ENCODE peak calls at places on chromosomes 3 and 15, in four cellular contexts. W, H, E and A are unnamed samples.

GRCh38 chr3:28994161-28994905 is 286.5 kb upstream of the RBMS3 start:
- DNase-seq in W (no peak), H (no peak), E (no peak), A (peak)

GRCh38 chr15:80888846-80889245 is 100.8 kb downstream of the MESD start:
- DNase-seq in W (no peak), H (no peak), E (no peak), A (no peak)

GRCh38 chr15:50765202-50765967 is at the start of gene SPPL2A:
- DNase-seq in W (peak), H (peak), E (peak), A (peak)

GRCh38 chr15:74315626-74316025 is 51.8 kb downstream of the CYP11A1 start:
- DNase-seq in W (peak), H (no peak), E (peak), A (no peak)

GRCh38 chr3:53331871-53332270 is 15.5 kb downstream of the DCP1A start:
- DNase-seq in W (no peak), H (no peak), E (no peak), A (peak)

GRCh38 chr3:128575777-128576176 is 74.8 kb downstream of the RPN1 start:
- DNase-seq in W (no peak), H (no peak), E (peak), A (no peak)

GRCh38 chr15:67790610-67791319 is 34.5 kb upstream of the SKOR1 start:
- DNase-seq in W (no peak), H (no peak), E (no peak), A (peak)

GRCh38 chr15:75727851-75728715 is 15.4 kb upstream of the CSPG4 start:
- DNase-seq in W (peak), H (peak), E (peak), A (peak)

GRCh38 chr3:167166594-167167253 is 213.4 kb downstream of the ZBBX start:
- DNase-seq in W (no peak), H (no peak), E (peak), A (no peak)

GRCh38 chr15:32867313-32867626 is 149.5 kb downstream of the GREM1 start:
- DNase-seq in W (peak), H (no peak), E (no peak), A (peak)

GRCh38 chr3:188037965-188038581 is 115.9 kb upstream of the LPP start:
- DNase-seq in W (peak), H (no peak), E (no peak), A (peak)

GRCh38 chr3:71062037-71062919 is 521.2 kb downstream of the FOXP1 start:
- DNase-seq in W (no peak), H (no peak), E (no peak), A (no peak)

GRCh38 chr3:50637012-50637411 is 20.1 kb downstream of the MAPKAPK3 start:
- DNase-seq in W (no peak), H (no peak), E (no peak), A (no peak)

GRCh38 chr15:42107483-42107882 is 13.1 kb upstream of the PLA2G4D start:
- DNase-seq in W (no peak), H (no peak), E (no peak), A (peak)

GRCh38 chr15:42401544-42402478 is 42.5 kb downstream of the CAPN3 start:
- DNase-seq in W (no peak), H (no peak), E (no peak), A (no peak)

GRCh38 chr15:63015618-63016017 is 26.9 kb upstream of the TPM1 start:
- DNase-seq in W (peak), H (no peak), E (peak), A (peak)

GRCh38 chr15:51775967-51776816 is 24.8 kb downstream of the TMOD2 start:
- DNase-seq in W (peak), H (no peak), E (peak), A (peak)

GRCh38 chr3:183327343-183327742 is 74.3 kb downstream of the B3GNT5 start:
- DNase-seq in W (no peak), H (no peak), E (no peak), A (no peak)

GRCh38 chr3:14879161-14879888 is 60.6 kb downstream of the FGD5 start:
- DNase-seq in W (no peak), H (no peak), E (peak), A (no peak)

GRCh38 chr3:158659454-158660237 is 12.8 kb downstream of the LXN start:
- DNase-seq in W (peak), H (no peak), E (no peak), A (peak)

GRCh38 chr3:151285940-151286339 is 7.6 kb upstream of the P2RY14 start:
- DNase-seq in W (no peak), H (no peak), E (no peak), A (no peak)

GRCh38 chr3:50623840-50624474 is 7.0 kb downstream of the MAPKAPK3 start:
- DNase-seq in W (peak), H (no peak), E (no peak), A (no peak)

GRCh38 chr3:14513566-14514322 is 26.4 kb downstream of the GRIP2 start:
- DNase-seq in W (no peak), H (no peak), E (no peak), A (no peak)

GRCh38 chr15:81419304-81419943 is 45.4 kb upstream of the TMC3 start:
- DNase-seq in W (peak), H (no peak), E (no peak), A (no peak)

GRCh38 chr3:132283440-132283839 is 33.8 kb upstream of the ACP3 start:
- DNase-seq in W (no peak), H (no peak), E (no peak), A (no peak)

GRCh38 chr3:122975924-122976293 is 51.7 kb downstream of the SEMA5B start:
- DNase-seq in W (peak), H (no peak), E (no peak), A (no peak)

GRCh38 chr3:158660711-158661110 is 11.7 kb downstream of the LXN start:
- DNase-seq in W (no peak), H (no peak), E (no peak), A (no peak)

GRCh38 chr15:93027413-93027812 is 61.6 kb downstream of the RGMA start:
- DNase-seq in W (no peak), H (no peak), E (no peak), A (no peak)

GRCh38 chr3:4498446-4498845 is 5.3 kb downstream of the ITPR1 start:
- DNase-seq in W (no peak), H (no peak), E (no peak), A (no peak)

GRCh38 chr15:69808756-69809155 is 289.0 kb downstream of the TLE3 start:
- DNase-seq in W (no peak), H (no peak), E (no peak), A (no peak)

GRCh38 chr15:23439513-23439912 is 7.5 kb downstream of the GOLGA6L2 start:
- DNase-seq in W (no peak), H (no peak), E (no peak), A (no peak)

GRCh38 chr3:183211390-183211789 is 41.7 kb upstream of the B3GNT5 start:
- DNase-seq in W (no peak), H (no peak), E (peak), A (no peak)

GRCh38 chr3:122568755-122569154 is 4.6 kb downstream of the DTX3L start:
- DNase-seq in W (no peak), H (no peak), E (no peak), A (no peak)

GRCh38 chr3:73192036-73192738 is 130.7 kb downstream of the EBLN2 start:
- DNase-seq in W (no peak), H (no peak), E (no peak), A (no peak)

GRCh38 chr15:67805871-67806538 is 19.3 kb upstream of the SKOR1 start:
- DNase-seq in W (no peak), H (no peak), E (no peak), A (no peak)

GRCh38 chr3:32575451-32575850 is 4.8 kb upstream of the DYNC1LI1 start:
- DNase-seq in W (no peak), H (no peak), E (no peak), A (no peak)